ENCODE peak calls at places on chromosomes 12 and 14, in four cellular contexts. One of them, this sample, is unnamed.

GRCh38 chr14:76386922-76387782 is 11.2 kb downstream of the ESRRB start:
- DNase-seq in ovary: peak; percentile 21
- DNase-seq in tibial nerve: no peak
- DNase-seq in prostate gland: peak; percentile 45
- DNase-seq in this sample: no peak

GRCh38 chr12:92194566-92194965 is 48.9 kb upstream of the BTG1 start:
- DNase-seq in tibial nerve: no peak
- DNase-seq in ovary: no peak
- DNase-seq in prostate gland: no peak
- DNase-seq in this sample: no peak

GRCh38 chr12:52692253-52692652 is 11.1 kb downstream of the KRT77 start:
- DNase-seq in ovary: no peak
- DNase-seq in tibial nerve: no peak
- DNase-seq in prostate gland: no peak
- DNase-seq in this sample: no peak

GRCh38 chr12:2589381-2589780 is 205.4 kb upstream of the FKBP4 start:
- DNase-seq in prostate gland: no peak
- DNase-seq in tibial nerve: no peak
- DNase-seq in ovary: no peak
- DNase-seq in this sample: no peak

GRCh38 chr12:42173961-42174521 is 29.4 kb upstream of the GXYLT1 start:
- DNase-seq in prostate gland: no peak
- DNase-seq in tibial nerve: no peak
- DNase-seq in ovary: no peak
- DNase-seq in this sample: no peak

GRCh38 chr12:4286228-4286627 is 12.7 kb downstream of the CCND2 start:
- DNase-seq in prostate gland: no peak
- DNase-seq in tibial nerve: no peak
- DNase-seq in ovary: no peak
- DNase-seq in this sample: no peak

GRCh38 chr14:90204516-90204915 is 51.8 kb upstream of the PSMC1 start:
- DNase-seq in prostate gland: no peak
- DNase-seq in ovary: no peak
- DNase-seq in tibial nerve: no peak
- DNase-seq in this sample: no peak

GRCh38 chr12:94046626-94047410 is 101.6 kb upstream of the PLXNC1 start:
- DNase-seq in prostate gland: no peak
- DNase-seq in ovary: no peak
- DNase-seq in tibial nerve: no peak
- DNase-seq in this sample: no peak

GRCh38 chr12:32895688-32896437 is 714 bp downstream of the PKP2 start:
- DNase-seq in ovary: peak; percentile 30
- DNase-seq in tibial nerve: no peak
- DNase-seq in prostate gland: no peak
- DNase-seq in this sample: no peak

GRCh38 chr14:30193791-30194407 is 266.3 kb upstream of the PRKD1 start:
- DNase-seq in tibial nerve: no peak
- DNase-seq in ovary: no peak
- DNase-seq in prostate gland: no peak
- DNase-seq in this sample: no peak

GRCh38 chr12:87094356-87094755 is 838.2 kb upstream of the MGAT4C start:
- DNase-seq in tibial nerve: no peak
- DNase-seq in ovary: no peak
- DNase-seq in prostate gland: no peak
- DNase-seq in this sample: no peak

GRCh38 chr12:128684357-128684756 is 139.4 kb downstream of the SLC15A4 start:
- DNase-seq in ovary: no peak
- DNase-seq in tibial nerve: no peak
- DNase-seq in prostate gland: no peak
- DNase-seq in this sample: no peak

GRCh38 chr12:40262657-40263056 is 37.9 kb downstream of the LRRK2 start:
- DNase-seq in ovary: no peak
- DNase-seq in prostate gland: no peak
- DNase-seq in tibial nerve: no peak
- DNase-seq in this sample: no peak

GRCh38 chr14:90491221-90491867 is 94.5 kb downstream of the CALM1 start:
- DNase-seq in prostate gland: no peak
- DNase-seq in ovary: peak; percentile 89
- DNase-seq in tibial nerve: no peak
- DNase-seq in this sample: no peak

GRCh38 chr14:72665259-72665658 is 228.6 kb downstream of the DPF3 start:
- DNase-seq in tibial nerve: no peak
- DNase-seq in ovary: no peak
- DNase-seq in prostate gland: no peak
- DNase-seq in this sample: no peak
- H3K4me3 ChIP-seq in tibial nerve: no peak overlapping the region
- H3K4me3 ChIP-seq in ovary: no peak overlapping the region
- H3K4me3 ChIP-seq in prostate gland: no peak overlapping the region
- H3K4me3 ChIP-seq in this sample: no peak overlapping the region

DNA sequence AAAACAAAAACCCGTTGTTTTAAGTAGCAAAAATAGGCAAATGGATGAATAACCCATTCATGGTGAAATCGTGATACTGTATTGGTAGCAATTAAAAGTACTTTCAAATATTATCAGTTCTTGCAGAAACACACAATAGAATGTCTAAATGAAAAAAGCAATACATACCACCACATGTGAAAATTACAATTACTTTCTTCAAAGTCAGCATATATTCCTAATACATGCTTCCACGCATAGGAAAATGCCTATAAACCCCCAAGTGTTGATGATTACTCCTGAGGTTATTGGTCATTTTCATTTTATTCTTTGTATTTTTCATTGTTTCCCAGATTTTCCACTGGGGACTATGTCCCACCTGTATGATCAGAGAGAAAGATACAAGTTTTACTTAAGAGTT is 15.2 kb downstream of the DDX55 start:
- DNase-seq in ovary: no peak
- DNase-seq in prostate gland: no peak
- DNase-seq in tibial nerve: no peak
- DNase-seq in this sample: no peak
- H3K36me3 ChIP-seq in ovary: no peaks in the 10 kb centered on the region
- H3K36me3 ChIP-seq in prostate gland: peaks cover 12% of the 10 kb centered on the region
- H3K36me3 ChIP-seq in tibial nerve: peaks cover 100% of the 10 kb centered on the region
- H3K36me3 ChIP-seq in this sample: peaks cover 100% of the 10 kb centered on the region

DNA sequence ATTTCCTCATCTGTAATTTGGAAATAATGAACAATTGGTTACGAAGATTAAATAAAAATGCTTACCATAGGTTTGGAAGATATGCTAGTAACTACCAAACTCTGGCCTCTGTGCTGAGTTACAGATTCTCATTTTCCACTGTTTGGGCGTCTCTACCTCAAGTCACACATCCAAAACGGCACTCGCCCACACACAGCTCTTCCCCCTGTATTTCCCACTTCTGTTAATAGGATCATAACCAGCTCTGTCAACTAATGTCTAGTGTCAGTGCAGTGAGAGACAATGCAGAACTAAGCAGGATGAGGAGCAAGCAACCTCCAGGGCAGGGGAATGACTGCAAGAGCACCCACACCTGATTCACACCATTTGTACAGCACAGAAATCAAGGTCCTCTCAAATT is 10.9 kb upstream of the SYCP3 start:
- DNase-seq in prostate gland: no peak
- DNase-seq in tibial nerve: no peak
- DNase-seq in ovary: no peak
- DNase-seq in this sample: no peak
- TF ChIP-seq POLR2A in prostate gland: no peak
- TF ChIP-seq POLR2A in tibial nerve: no peak
- TF ChIP-seq POLR2A in ovary: no peak
- TF ChIP-seq POLR2A in this sample: no peak

GRCh38 chr12:99984271-99985128 is at the start of gene ANKS1B:
- DNase-seq in tibial nerve: no peak
- DNase-seq in prostate gland: peak; percentile 49
- DNase-seq in ovary: peak; percentile 38
- DNase-seq in this sample: peak; percentile 68

GRCh38 chr12:99983721-99984258 is 946 bp downstream of the ANKS1B start:
- DNase-seq in ovary: no peak
- DNase-seq in prostate gland: no peak
- DNase-seq in tibial nerve: no peak
- DNase-seq in this sample: no peak

GRCh38 chr12:99985129-99985570 is 414 bp upstream of the ANKS1B start:
- DNase-seq in prostate gland: no peak
- DNase-seq in ovary: no peak
- DNase-seq in tibial nerve: no peak
- DNase-seq in this sample: peak; percentile 72

GRCh38 chr12:99981639-99982190 is 3.0 kb downstream of the ANKS1B start:
- DNase-seq in ovary: no peak
- DNase-seq in tibial nerve: no peak
- DNase-seq in prostate gland: no peak
- DNase-seq in this sample: no peak

DNA sequence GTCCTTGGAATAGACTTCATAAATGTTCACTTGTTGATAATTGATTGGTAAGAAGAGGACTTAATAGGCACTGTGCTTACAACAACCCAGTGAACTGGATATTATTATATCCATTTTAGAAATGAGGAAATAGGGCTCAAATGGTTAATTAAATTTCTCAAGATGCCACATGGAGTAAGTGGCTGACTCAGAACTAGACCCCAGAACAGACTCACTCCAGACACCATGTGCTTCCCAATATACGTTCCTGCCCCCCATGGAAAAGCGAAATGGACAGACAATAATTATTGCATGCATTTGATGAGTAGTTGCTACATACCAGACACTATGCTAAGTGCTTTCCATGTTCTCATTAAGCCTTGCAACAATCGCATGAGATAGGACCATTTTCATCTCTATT is 895 bp upstream of the ANKS1B start:
- DNase-seq in ovary: no peak
- DNase-seq in tibial nerve: no peak
- DNase-seq in prostate gland: no peak
- DNase-seq in this sample: no peak
- H3K4me3 ChIP-seq in ovary: peak overlapping the region; percentile 57
- H3K4me3 ChIP-seq in tibial nerve: peak overlapping the region; percentile 35
- H3K4me3 ChIP-seq in prostate gland: no peak overlapping the region
- H3K4me3 ChIP-seq in this sample: peak overlapping the region; percentile 80

GRCh38 chr12:56161677-56162351 is 3.7 kb downstream of the MYL6 start:
- DNase-seq in prostate gland: no peak
- DNase-seq in tibial nerve: no peak
- DNase-seq in ovary: no peak
- DNase-seq in this sample: no peak

GRCh38 chr12:56163533-56164344 is 5.6 kb downstream of the MYL6 start:
- DNase-seq in tibial nerve: no peak
- DNase-seq in prostate gland: no peak
- DNase-seq in ovary: no peak
- DNase-seq in this sample: no peak

GRCh38 chr12:56162468-56163290 is 4.5 kb downstream of the MYL6 start:
- DNase-seq in tibial nerve: no peak
- DNase-seq in prostate gland: no peak
- DNase-seq in ovary: no peak
- DNase-seq in this sample: no peak

GRCh38 chr12:56165369-56165768 is 7.2 kb downstream of the MYL6 start:
- DNase-seq in ovary: no peak
- DNase-seq in prostate gland: no peak
- DNase-seq in tibial nerve: no peak
- DNase-seq in this sample: no peak

GRCh38 chr12:56164345-56164729 is 6.2 kb downstream of the MYL6 start:
- DNase-seq in tibial nerve: no peak
- DNase-seq in ovary: no peak
- DNase-seq in prostate gland: no peak
- DNase-seq in this sample: no peak
- H3K36me3 ChIP-seq in tibial nerve: peaks cover 100% of the 10 kb centered on the region
- H3K36me3 ChIP-seq in ovary: no peaks in the 10 kb centered on the region
- H3K36me3 ChIP-seq in prostate gland: peaks cover 26% of the 10 kb centered on the region
- H3K36me3 ChIP-seq in this sample: peaks cover 100% of the 10 kb centered on the region

GRCh38 chr14:68458840-68459469 is 333.9 kb downstream of the ZFP36L1 start:
- DNase-seq in ovary: no peak
- DNase-seq in prostate gland: peak; percentile 85
- DNase-seq in tibial nerve: peak; percentile 58
- DNase-seq in this sample: no peak
- TF ChIP-seq POLR2A in ovary: no peak
- TF ChIP-seq POLR2A in prostate gland: no peak
- TF ChIP-seq POLR2A in tibial nerve: no peak
- TF ChIP-seq POLR2A in this sample: no peak

GRCh38 chr12:122895290-122895689 is 634 bp downstream of the VPS37B start:
- DNase-seq in tibial nerve: no peak
- DNase-seq in prostate gland: no peak
- DNase-seq in ovary: no peak
- DNase-seq in this sample: no peak
- H3K4me3 ChIP-seq in tibial nerve: peak overlapping the region; percentile 80
- H3K4me3 ChIP-seq in prostate gland: peak overlapping the region; percentile 95
- H3K4me3 ChIP-seq in ovary: peak overlapping the region; percentile 93
- H3K4me3 ChIP-seq in this sample: peak overlapping the region; percentile 76

GRCh38 chr12:96263449-96263902 is 69.3 kb downstream of the ELK3 start:
- DNase-seq in ovary: no peak
- DNase-seq in tibial nerve: no peak
- DNase-seq in prostate gland: peak; percentile 34
- DNase-seq in this sample: no peak
- H3K36me3 ChIP-seq in ovary: no peaks in the 10 kb centered on the region
- H3K36me3 ChIP-seq in tibial nerve: peaks cover 57% of the 10 kb centered on the region
- H3K36me3 ChIP-seq in prostate gland: no peaks in the 10 kb centered on the region
- H3K36me3 ChIP-seq in this sample: peaks cover 55% of the 10 kb centered on the region

GRCh38 chr12:116278667-116279066 is 1.2 kb upstream of the MED13L start:
- DNase-seq in tibial nerve: no peak
- DNase-seq in ovary: no peak
- DNase-seq in prostate gland: no peak
- DNase-seq in this sample: no peak

GRCh38 chr12:116274552-116275375 is 2.7 kb downstream of the MED13L start:
- DNase-seq in tibial nerve: no peak
- DNase-seq in prostate gland: no peak
- DNase-seq in ovary: no peak
- DNase-seq in this sample: no peak

GRCh38 chr12:116278259-116278595 is 734 bp upstream of the MED13L start:
- DNase-seq in ovary: no peak
- DNase-seq in prostate gland: no peak
- DNase-seq in tibial nerve: no peak
- DNase-seq in this sample: no peak

GRCh38 chr12:116276433-116277216 is 868 bp downstream of the MED13L start:
- DNase-seq in ovary: peak; percentile 75
- DNase-seq in tibial nerve: peak; percentile 47
- DNase-seq in prostate gland: peak; percentile 58
- DNase-seq in this sample: no peak

DNA sequence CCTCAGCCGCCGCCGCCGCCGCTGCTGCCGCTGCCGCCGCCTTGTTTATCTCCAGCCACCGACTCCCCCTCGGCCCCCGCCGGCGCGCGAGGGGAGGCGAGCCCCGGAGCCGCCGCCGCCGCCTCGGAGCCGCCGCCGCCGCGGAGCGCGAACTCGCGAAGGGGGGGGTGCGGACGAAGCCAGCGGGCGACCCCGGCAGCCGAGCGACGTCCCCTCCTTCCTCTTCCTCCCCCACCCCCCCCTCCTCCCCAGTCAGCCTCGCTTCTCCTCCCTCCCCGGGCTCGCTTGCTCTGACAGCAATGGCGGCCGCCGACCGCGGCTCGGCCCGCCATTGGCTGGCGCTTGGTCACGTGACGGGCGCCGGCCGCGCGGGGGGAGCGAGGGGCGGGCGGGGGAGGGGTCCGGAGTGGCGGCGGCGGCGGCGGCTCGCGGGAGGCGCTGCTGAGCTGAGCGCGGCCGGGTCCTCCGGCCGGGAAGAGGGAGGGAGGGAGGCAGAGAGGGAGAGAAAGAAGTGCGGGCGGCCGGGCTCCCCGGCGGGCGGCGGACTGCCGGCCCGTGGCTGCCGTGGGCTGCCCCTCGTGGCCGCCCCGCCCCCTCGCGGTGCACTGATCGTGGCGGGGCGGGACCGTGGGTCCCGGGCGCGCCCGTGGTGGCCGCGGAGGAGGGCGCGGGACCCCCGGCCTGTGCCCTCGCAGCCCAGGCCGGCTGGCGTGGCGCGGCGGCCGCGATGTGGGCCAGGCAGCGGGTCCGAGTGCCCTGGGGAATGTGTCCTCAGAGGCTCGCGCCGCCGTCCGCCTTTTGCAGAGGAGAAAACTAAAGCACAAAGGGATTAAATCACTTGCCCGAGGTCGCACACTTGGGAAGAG is at the start of gene MED13L:
- DNase-seq in tibial nerve: peak; percentile 85
- DNase-seq in prostate gland: peak; percentile 87
- DNase-seq in ovary: peak; percentile 94
- DNase-seq in this sample: peak; percentile 97
- TF ChIP-seq POLR2A in tibial nerve: no peak
- TF ChIP-seq POLR2A in prostate gland: peak; percentile 31
- TF ChIP-seq POLR2A in ovary: peak; percentile 38
- TF ChIP-seq POLR2A in this sample: no peak